ENCODE peak calls at places on chromosomes 1 and 21, in ten cellular contexts. Z is fibroblast of lung, M is cardiac muscle cell, X is IMR-90, R is suprapubic skin, V is MM.1S, W is neural progenitor cell, K is PC-9, C is A673, Y is mammary epithelial cell. O is an unnamed sample.

GRCh38 chr1:25703671-25704637 is 87.4 kb downstream of the MAN1C1 start:
- DNase-seq in K (no peak), W (no peak), Z (no peak), M (no peak), X (no peak), V (peak; percentile 67), C (no peak), R (no peak), Y (no peak), O (peak; percentile 13)

GRCh38 chr1:178702141-178702540 is 22.9 kb upstream of the RALGPS2 start:
- DNase-seq in M (no peak), C (peak; percentile 17), W (peak; percentile 23), Y (peak; percentile 25), R (no peak), V (no peak), X (peak; percentile 71), Z (peak; percentile 68), K (peak; percentile 55), O (no peak)

GRCh38 chr21:43360441-43361126 is 66.3 kb downstream of the SIK1 start:
- DNase-seq in C (no peak), V (no peak), X (no peak), Y (no peak), K (no peak), Z (no peak), R (no peak), M (no peak), W (no peak), O (no peak)

GRCh38 chr1:145782166-145783099 is 41.5 kb downstream of the RNF115 start:
- DNase-seq in Z (peak; percentile 96), V (no peak), M (no peak), C (no peak), X (peak; percentile 96), Y (peak; percentile 91), R (no peak), W (no peak), K (peak; percentile 95), O (no peak)

GRCh38 chr1:41497056-41497440 is 12.6 kb upstream of the EDN2 start:
- DNase-seq in W (no peak), R (no peak), C (no peak), X (no peak), M (no peak), Z (no peak), K (no peak), Y (no peak), V (no peak), O (no peak)

GRCh38 chr1:197838836-197839235 is 63.6 kb upstream of the DENND1B start:
- DNase-seq in Y (peak; percentile 76), X (peak; percentile 90), W (no peak), V (no peak), R (no peak), C (no peak), K (peak; percentile 75), M (no peak), Z (peak; percentile 82), O (no peak)

GRCh38 chr1:56639210-56639609 is 5.9 kb upstream of the PRKAA2 start:
- DNase-seq in W (no peak), Y (no peak), V (no peak), M (no peak), X (no peak), K (no peak), C (no peak), R (no peak), Z (peak; percentile 35), O (no peak)

GRCh38 chr1:151990856-151991198 is 2.8 kb downstream of the S100A10 start:
- DNase-seq in M (peak; percentile 40), R (no peak), C (no peak), Z (peak; percentile 77), X (peak; percentile 79), V (no peak), Y (no peak), K (peak; percentile 69), W (no peak), O (no peak)

GRCh38 chr1:45429543-45430159 is 61.3 kb downstream of the TESK2 start:
- DNase-seq in M (peak; percentile 1), Y (no peak), X (no peak), V (no peak), W (no peak), Z (no peak), R (no peak), C (no peak), K (no peak), O (no peak)

GRCh38 chr21:25400427-25400826 is 206.9 kb downstream of the MRPL39 start:
- DNase-seq in K (no peak), Z (no peak), Y (no peak), M (no peak), W (no peak), R (no peak), X (no peak), C (no peak), V (no peak), O (no peak)

GRCh38 chr1:205456868-205457724 is 1.3 kb upstream of the BLACAT1 start:
- DNase-seq in Y (no peak), Z (no peak), C (peak; percentile 47), X (no peak), K (no peak), R (no peak), W (peak; percentile 93), M (peak; percentile 66), V (no peak), O (no peak)

GRCh38 chr1:36612881-36613280 is 130.2 kb upstream of the CSF3R start:
- DNase-seq in W (peak; percentile 33), K (no peak), C (no peak), M (no peak), V (no peak), Z (no peak), R (no peak), X (no peak), Y (no peak), O (no peak)
- TF ChIP-seq CTCF in W (peak; percentile 51), K (no peak), C (no peak), M (peak; percentile 10), V (no peak), Z (no peak), R (no peak), X (no peak), Y (no peak), O (no peak)

DNA sequence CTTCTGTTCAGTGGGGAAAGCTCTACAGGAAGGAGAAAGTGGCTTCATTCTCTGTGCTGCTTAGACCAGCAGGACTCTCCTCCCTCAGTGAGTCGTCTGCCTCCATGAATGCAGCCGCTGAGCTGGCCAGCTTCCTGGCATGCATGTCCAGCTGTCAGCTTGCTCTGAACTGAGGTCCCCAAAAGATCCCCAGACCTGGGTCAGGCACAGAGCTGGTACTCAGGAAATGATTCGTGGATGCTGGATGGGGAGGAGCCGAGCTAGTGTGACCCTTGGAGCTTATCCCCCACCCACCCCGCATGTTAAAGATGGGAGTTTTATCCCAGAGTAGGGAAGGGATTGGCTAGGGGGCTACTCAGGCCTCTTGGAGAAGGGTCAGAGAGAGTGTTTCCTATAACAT is 109.9 kb downstream of the FOXD2 start:
- DNase-seq in M (no peak), W (peak; percentile 45), V (no peak), Z (peak; percentile 21), C (no peak), K (no peak), Y (no peak), X (peak; percentile 2), R (no peak), O (no peak)
- H3K27ac ChIP-seq in M (no peak overlapping the region), W (no peak overlapping the region), V (no peak overlapping the region), Z (no peak overlapping the region), C (no peak overlapping the region), K (no peak overlapping the region), Y (no peak overlapping the region), X (no peak overlapping the region), R (no peak overlapping the region), O (no peak overlapping the region)

GRCh38 chr1:247193958-247194357 is 22.1 kb upstream of the ZNF124 start:
- DNase-seq in Y (no peak), R (no peak), M (no peak), X (no peak), V (no peak), K (no peak), W (no peak), Z (no peak), C (no peak), O (no peak)
- H3K9me3 ChIP-seq in Y (peaks cover 41% of the 10 kb centered on the region), R (peaks cover 30% of the 10 kb centered on the region), M (peaks cover 3% of the 10 kb centered on the region), X (peaks cover 13% of the 10 kb centered on the region), V (peaks cover 7% of the 10 kb centered on the region), K (peaks cover 20% of the 10 kb centered on the region), W (peaks cover 13% of the 10 kb centered on the region), Z (no peaks in the 10 kb centered on the region), C (peaks cover 41% of the 10 kb centered on the region), O (peaks cover 75% of the 10 kb centered on the region)

DNA sequence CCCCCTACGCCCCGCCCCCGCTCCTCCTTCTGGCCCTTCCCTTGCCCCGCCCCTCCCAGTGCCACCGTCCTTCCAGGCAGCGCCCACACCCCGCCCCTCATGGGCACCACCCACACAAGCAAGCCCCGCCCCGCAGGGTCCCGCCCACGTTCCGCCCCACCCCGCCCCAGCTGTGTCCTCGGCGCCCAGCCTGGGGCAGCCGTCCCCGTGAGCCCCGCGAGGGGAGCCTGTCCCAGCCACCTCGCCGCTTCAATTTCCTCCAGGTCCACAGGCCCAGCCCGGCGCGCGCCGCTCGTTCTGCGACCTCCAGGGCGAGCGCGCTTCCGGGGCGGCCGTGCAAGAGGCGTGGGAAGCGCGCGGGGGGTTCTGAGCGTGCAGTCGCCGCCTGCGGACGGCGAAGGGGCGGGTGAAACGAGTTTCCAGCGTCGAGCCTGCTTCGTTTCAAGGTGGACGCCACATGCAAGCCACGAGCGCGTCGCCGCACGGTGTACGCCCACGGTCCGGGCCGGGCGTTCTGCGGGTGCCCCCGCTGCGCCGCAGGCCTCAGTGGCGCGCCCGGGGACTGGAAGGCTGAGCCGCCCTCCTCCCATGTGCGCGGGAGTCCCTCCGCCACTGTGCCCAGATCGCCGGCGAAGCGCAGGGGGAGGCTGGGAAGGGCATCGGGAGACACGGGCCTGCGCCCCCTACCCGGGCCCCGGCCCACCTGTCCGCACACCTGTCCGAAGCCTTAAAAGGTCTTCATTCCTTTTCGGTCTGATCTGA is 10.8 kb upstream of the FAAP20 start:
- DNase-seq in Y (peak; percentile 60), Z (peak; percentile 88), M (peak; percentile 97), C (peak; percentile 93), X (peak; percentile 92), R (peak; percentile 98), K (peak; percentile 56), V (peak; percentile 86), W (peak; percentile 98), O (peak; percentile 94)
- TF ChIP-seq CTCF in Y (no peak), Z (no peak), M (no peak), C (peak; percentile 12), X (no peak), R (no peak), K (no peak), V (no peak), W (no peak), O (no peak)